ENCODE peak calls at places on chromosomes 1 and 21, in nine cellular contexts. One of them, this sample, is unnamed.
A peak's percentile ranks its signal among the peaks of the same experiment; 100 is the strongest.

GRCh38 chr21:25658427-25658980 is 19.4 kb downstream of the JAM2 start:
- DNase-seq in NCI-H2029: no peak
- DNase-seq in NCI-H146: no peak
- DNase-seq in HT1080: no peak
- DNase-seq in adrenal gland: no peak
- DNase-seq in hepatocyte: no peak
- DNase-seq in IMR-90: no peak
- DNase-seq in stimulated activated CD4-positive, alpha-beta T cell treated with anti-CD3 and anti-CD28 coated beads, Interleukin-2, amount 100 ng/mL, for 48 hours: no peak
- DNase-seq in foreskin fibroblast: no peak
- DNase-seq in this sample: no peak

GRCh38 chr1:54968581-54968980 is 11.8 kb upstream of the TMEM61 start:
- DNase-seq in NCI-H2029: peak; percentile 70
- DNase-seq in NCI-H146: no peak
- DNase-seq in HT1080: no peak
- DNase-seq in adrenal gland: no peak
- DNase-seq in hepatocyte: no peak
- DNase-seq in IMR-90: no peak
- DNase-seq in stimulated activated CD4-positive, alpha-beta T cell treated with anti-CD3 and anti-CD28 coated beads, Interleukin-2, amount 100 ng/mL, for 48 hours: no peak
- DNase-seq in foreskin fibroblast: peak; percentile 58
- DNase-seq in this sample: no peak

GRCh38 chr1:149884433-149885363 is 14.7 kb upstream of the BOLA1 start:
- DNase-seq in NCI-H2029: no peak
- DNase-seq in NCI-H146: peak; percentile 75
- DNase-seq in HT1080: peak; percentile 78
- DNase-seq in adrenal gland: no peak
- DNase-seq in hepatocyte: peak; percentile 28
- DNase-seq in IMR-90: peak; percentile 30
- DNase-seq in stimulated activated CD4-positive, alpha-beta T cell treated with anti-CD3 and anti-CD28 coated beads, Interleukin-2, amount 100 ng/mL, for 48 hours: no peak
- DNase-seq in foreskin fibroblast: no peak
- DNase-seq in this sample: peak; percentile 41

GRCh38 chr1:116827607-116828125 is 73.4 kb downstream of the CD2 start:
- DNase-seq in NCI-H2029: no peak
- DNase-seq in NCI-H146: no peak
- DNase-seq in HT1080: no peak
- DNase-seq in adrenal gland: no peak
- DNase-seq in hepatocyte: no peak
- DNase-seq in IMR-90: no peak
- DNase-seq in stimulated activated CD4-positive, alpha-beta T cell treated with anti-CD3 and anti-CD28 coated beads, Interleukin-2, amount 100 ng/mL, for 48 hours: no peak
- DNase-seq in foreskin fibroblast: no peak
- DNase-seq in this sample: no peak

GRCh38 chr1:45834689-45835088 is 31.3 kb downstream of the MAST2 start:
- DNase-seq in NCI-H2029: no peak
- DNase-seq in NCI-H146: no peak
- DNase-seq in HT1080: no peak
- DNase-seq in adrenal gland: no peak
- DNase-seq in hepatocyte: no peak
- DNase-seq in IMR-90: no peak
- DNase-seq in stimulated activated CD4-positive, alpha-beta T cell treated with anti-CD3 and anti-CD28 coated beads, Interleukin-2, amount 100 ng/mL, for 48 hours: no peak
- DNase-seq in foreskin fibroblast: no peak
- DNase-seq in this sample: no peak

GRCh38 chr1:198829948-198830347 is 191.1 kb downstream of the PTPRC start:
- DNase-seq in NCI-H2029: no peak
- DNase-seq in NCI-H146: no peak
- DNase-seq in HT1080: peak; percentile 8
- DNase-seq in adrenal gland: no peak
- DNase-seq in hepatocyte: no peak
- DNase-seq in IMR-90: peak; percentile 35
- DNase-seq in stimulated activated CD4-positive, alpha-beta T cell treated with anti-CD3 and anti-CD28 coated beads, Interleukin-2, amount 100 ng/mL, for 48 hours: no peak
- DNase-seq in foreskin fibroblast: peak; percentile 13
- DNase-seq in this sample: no peak

GRCh38 chr1:71311396-71311795 is 230.6 kb upstream of the ZRANB2 start:
- DNase-seq in NCI-H2029: no peak
- DNase-seq in NCI-H146: no peak
- DNase-seq in HT1080: no peak
- DNase-seq in adrenal gland: no peak
- DNase-seq in hepatocyte: no peak
- DNase-seq in IMR-90: no peak
- DNase-seq in stimulated activated CD4-positive, alpha-beta T cell treated with anti-CD3 and anti-CD28 coated beads, Interleukin-2, amount 100 ng/mL, for 48 hours: no peak
- DNase-seq in foreskin fibroblast: no peak
- DNase-seq in this sample: no peak

GRCh38 chr1:2194319-2194897 is at the start of gene FAAP20:
- DNase-seq in NCI-H2029: no peak
- DNase-seq in NCI-H146: peak; percentile 44
- DNase-seq in HT1080: no peak
- DNase-seq in adrenal gland: no peak
- DNase-seq in hepatocyte: peak; percentile 90
- DNase-seq in IMR-90: peak; percentile 54
- DNase-seq in stimulated activated CD4-positive, alpha-beta T cell treated with anti-CD3 and anti-CD28 coated beads, Interleukin-2, amount 100 ng/mL, for 48 hours: peak; percentile 57
- DNase-seq in foreskin fibroblast: peak; percentile 50
- DNase-seq in this sample: peak; percentile 32

GRCh38 chr1:183719976-183720497 is 66.9 kb upstream of the APOBEC4 start:
- DNase-seq in NCI-H2029: no peak
- DNase-seq in NCI-H146: no peak
- DNase-seq in HT1080: no peak
- DNase-seq in adrenal gland: no peak
- DNase-seq in hepatocyte: no peak
- DNase-seq in IMR-90: peak; percentile 34
- DNase-seq in stimulated activated CD4-positive, alpha-beta T cell treated with anti-CD3 and anti-CD28 coated beads, Interleukin-2, amount 100 ng/mL, for 48 hours: no peak
- DNase-seq in foreskin fibroblast: no peak
- DNase-seq in this sample: no peak

GRCh38 chr1:200184196-200184595 is 156.7 kb downstream of the NR5A2 start:
- DNase-seq in NCI-H2029: peak; percentile 89
- DNase-seq in NCI-H146: no peak
- DNase-seq in HT1080: peak; percentile 89
- DNase-seq in adrenal gland: peak; percentile 82
- DNase-seq in hepatocyte: peak; percentile 40
- DNase-seq in IMR-90: peak; percentile 54
- DNase-seq in stimulated activated CD4-positive, alpha-beta T cell treated with anti-CD3 and anti-CD28 coated beads, Interleukin-2, amount 100 ng/mL, for 48 hours: no peak
- DNase-seq in foreskin fibroblast: peak; percentile 83
- DNase-seq in this sample: no peak